ENCODE peak calls at places on chromosomes 13 and 19, in ten cellular contexts. Z is A549, J is A673, P is PC-3, Q is GM13977, N is fibroblast of lung, U is epithelial cell of esophagus, I is left lung, T is RWPE1, A is heart left ventricle. D is an unnamed sample.

GRCh38 chr19:46030861-46031550 is 8.2 kb upstream of the PGLYRP1 start:
- DNase-seq in I (no peak), Z (no peak), N (no peak), J (no peak), T (no peak), A (no peak), Q (no peak), U (no peak), P (no peak), D (no peak)

GRCh38 chr19:29798783-29799182 is 13.0 kb upstream of the CCNE1 start:
- DNase-seq in Q (no peak), I (no peak), Z (no peak), U (peak), A (no peak), P (no peak), T (no peak), N (peak), J (no peak), D (no peak)

GRCh38 chr13:114005206-114005720 is 31.4 kb upstream of the C13orf46 start:
- DNase-seq in T (no peak), N (no peak), J (no peak), I (no peak), P (no peak), U (no peak), Z (no peak), Q (no peak), A (peak), D (no peak)

GRCh38 chr13:106612688-106613087 is 44.8 kb upstream of the ARGLU1 start:
- DNase-seq in J (peak), A (no peak), T (no peak), P (no peak), Q (no peak), N (no peak), Z (no peak), U (peak), I (no peak), D (no peak)

GRCh38 chr13:101416181-101417042 is at the start of gene NALCN:
- DNase-seq in U (peak), T (peak), Q (peak), J (peak), P (peak), N (peak), A (peak), I (no peak), Z (peak), D (peak)

GRCh38 chr19:33604651-33605050 is 17.1 kb upstream of the CHST8 start:
- DNase-seq in J (no peak), Q (no peak), U (no peak), I (no peak), Z (no peak), T (no peak), A (no peak), N (no peak), P (no peak), D (no peak)

GRCh38 chr19:58001895-58002369 is 688 bp downstream of the ZNF606 start:
- DNase-seq in Z (no peak), I (no peak), N (peak), U (peak), A (no peak), J (peak), T (peak), Q (peak), P (no peak), D (no peak)

GRCh38 chr13:21075303-21076264 is 14.2 kb upstream of the LATS2 start:
- DNase-seq in Q (peak), J (no peak), I (no peak), T (no peak), Z (no peak), P (no peak), U (peak), A (peak), N (peak), D (peak)

GRCh38 chr13:30401347-30401746 is 20.9 kb upstream of the UBE2L5 start:
- DNase-seq in Q (no peak), J (no peak), A (no peak), I (no peak), U (no peak), P (no peak), Z (no peak), N (no peak), T (no peak), D (no peak)

GRCh38 chr19:55115446-55116065 is 1.9 kb downstream of the PPP1R12C start:
- DNase-seq in Z (no peak), J (no peak), P (no peak), Q (no peak), I (no peak), T (no peak), U (no peak), A (no peak), N (peak), D (no peak)

GRCh38 chr13:41411536-41411935 is 45.8 kb upstream of the RGCC start:
- DNase-seq in A (no peak), U (peak), T (peak), P (peak), N (peak), Z (peak), Q (no peak), I (no peak), J (peak), D (no peak)

GRCh38 chr19:7230826-7231225 is 63.4 kb downstream of the INSR start:
- DNase-seq in P (no peak), Z (no peak), A (peak), U (no peak), J (no peak), T (no peak), N (no peak), I (no peak), Q (no peak), D (no peak)

GRCh38 chr13:59744747-59745394 is 418.9 kb downstream of the DIAPH3 start:
- DNase-seq in T (no peak), P (no peak), Q (no peak), Z (no peak), J (no peak), A (no peak), I (no peak), N (no peak), U (no peak), D (no peak)

GRCh38 chr13:45482571-45483173 is 17.9 kb downstream of the COG3 start:
- DNase-seq in N (peak), I (no peak), T (peak), U (peak), J (peak), P (peak), Z (no peak), A (no peak), Q (no peak), D (no peak)

GRCh38 chr13:41919031-41919740 is 41.7 kb downstream of the VWA8 start:
- DNase-seq in J (no peak), U (no peak), A (no peak), I (no peak), N (no peak), T (no peak), P (no peak), Z (no peak), Q (no peak), D (no peak)

GRCh38 chr19:49393871-49394270 is 5.8 kb downstream of the KASH5 start:
- DNase-seq in U (no peak), I (no peak), T (no peak), P (no peak), A (no peak), J (no peak), Z (no peak), Q (no peak), N (no peak), D (no peak)

GRCh38 chr19:30742981-30743380 is 370.8 kb downstream of the ZNF536 start:
- DNase-seq in P (no peak), Z (no peak), J (no peak), N (no peak), I (no peak), Q (no peak), U (no peak), T (no peak), A (no peak), D (peak)

GRCh38 chr13:96238861-96239260 is 149.0 kb downstream of the HS6ST3 start:
- DNase-seq in I (no peak), J (no peak), U (peak), P (peak), Z (no peak), A (no peak), N (peak), Q (no peak), T (no peak), D (no peak)

GRCh38 chr13:87671031-87671823 is at the start of gene SLITRK5:
- DNase-seq in T (peak), N (peak), Q (peak), I (peak), J (peak), A (peak), P (peak), U (peak), Z (peak), D (peak)

GRCh38 chr19:10998045-10998533 is 37.3 kb downstream of the SMARCA4 start:
- DNase-seq in Q (no peak), T (no peak), P (peak), U (no peak), I (no peak), A (no peak), N (peak), Z (no peak), J (no peak), D (no peak)

GRCh38 chr13:39451860-39452301 is 151.1 kb downstream of the LHFPL6 start:
- DNase-seq in P (no peak), J (peak), N (peak), U (no peak), T (no peak), A (peak), Z (no peak), I (no peak), Q (no peak), D (no peak)

GRCh38 chr13:47890146-47890814 is 110.8 kb downstream of the SUCLA2 start:
- DNase-seq in P (no peak), N (no peak), U (no peak), Z (no peak), Q (no peak), I (no peak), T (no peak), A (no peak), J (no peak), D (no peak)

GRCh38 chr19:46480409-46480808 is 9.0 kb upstream of the PNMA8A start:
- DNase-seq in T (no peak), A (no peak), Q (no peak), U (no peak), N (peak), Z (no peak), I (no peak), P (no peak), J (no peak), D (no peak)

DNA sequence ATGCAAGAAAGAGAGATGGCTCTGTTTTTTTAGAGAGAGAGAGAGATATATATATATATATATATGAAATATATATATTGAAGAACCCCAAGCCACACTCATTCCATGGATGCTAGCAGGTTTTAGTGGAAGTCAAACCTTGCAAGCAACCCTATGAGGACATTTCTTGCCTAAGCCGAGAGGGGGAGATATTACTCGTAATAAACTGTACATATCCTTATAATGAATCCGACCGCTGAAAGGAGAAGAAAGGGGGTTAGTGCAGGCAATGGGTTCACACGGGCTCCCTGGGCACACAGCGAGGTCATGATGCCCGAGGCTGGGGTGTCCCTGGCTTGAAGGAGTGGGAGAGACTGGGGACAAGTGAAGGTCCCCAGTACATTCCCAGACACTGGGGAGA is 78.3 kb downstream of the IER2 start:
- DNase-seq in J (peak), Z (peak), U (no peak), P (peak), A (no peak), Q (no peak), I (no peak), N (no peak), T (no peak), D (no peak)
- TF ChIP-seq CTCF in J (peak), Z (no peak), U (no peak), P (peak), A (no peak), Q (no peak), I (no peak), N (no peak), T (no peak), D (no peak)

GRCh38 chr19:40445006-40445312 is 824 bp upstream of the SERTAD3 start:
- DNase-seq in N (no peak), Z (no peak), A (no peak), T (no peak), Q (no peak), U (no peak), J (no peak), P (no peak), I (no peak), D (no peak)
- TF ChIP-seq CTCF in N (no peak), Z (no peak), A (no peak), T (no peak), Q (no peak), U (no peak), J (no peak), P (no peak), I (no peak), D (peak)

DNA sequence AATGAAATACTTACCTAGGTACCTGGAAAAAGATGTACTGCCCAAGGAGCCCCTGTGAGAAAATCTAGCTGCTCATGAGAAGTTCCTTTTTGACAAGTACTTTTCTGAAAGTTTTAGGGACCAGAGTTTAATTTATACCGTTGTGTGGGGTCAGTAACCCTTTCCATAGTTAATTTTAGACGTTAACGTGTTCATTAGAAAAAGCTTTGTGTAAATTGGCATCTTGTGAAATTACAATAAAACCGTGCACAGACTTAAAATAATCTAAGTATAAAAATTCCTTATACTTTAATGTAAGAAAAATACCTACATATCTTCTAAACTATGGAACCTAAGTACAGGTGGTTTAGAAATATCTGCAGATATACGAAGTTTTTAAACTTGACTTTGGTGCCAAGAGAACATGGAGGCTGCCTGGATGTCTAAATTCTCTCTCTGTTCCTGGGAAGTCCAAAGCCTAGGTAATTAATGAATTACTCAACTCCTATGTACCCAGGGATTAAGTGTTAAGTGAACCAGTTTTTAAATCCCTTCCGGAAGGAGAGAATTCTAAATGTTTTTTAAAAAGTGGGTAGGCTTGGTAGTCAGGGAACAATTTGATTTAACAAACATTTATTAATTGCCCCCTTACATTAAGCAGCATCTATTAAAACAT is 50.2 kb upstream of the PDX1 start:
- DNase-seq in N (no peak), P (no peak), Z (no peak), I (no peak), J (no peak), A (no peak), U (no peak), Q (no peak), T (no peak), D (no peak)
- TF ChIP-seq CTCF in N (no peak), P (no peak), Z (peak), I (peak), J (peak), A (no peak), U (no peak), Q (no peak), T (peak), D (peak)

GRCh38 chr13:23510979-23511735 is 59.1 kb upstream of the TNFRSF19 start:
- DNase-seq in A (no peak), Z (peak), T (no peak), Q (peak), N (peak), J (peak), I (no peak), U (peak), P (peak), D (no peak)
- TF ChIP-seq CTCF in A (peak), Z (peak), T (no peak), Q (peak), N (no peak), J (peak), I (no peak), U (peak), P (peak), D (peak)

GRCh38 chr19:31883299-31883990 is 462.0 kb upstream of the ZNF507 start:
- DNase-seq in A (no peak), N (no peak), T (no peak), P (no peak), Z (no peak), I (no peak), J (no peak), U (no peak), Q (no peak), D (no peak)

GRCh38 chr19:31882709-31883108 is 462.7 kb upstream of the ZNF507 start:
- DNase-seq in I (no peak), J (no peak), Q (no peak), U (no peak), N (no peak), A (no peak), P (no peak), Z (no peak), T (no peak), D (no peak)

GRCh38 chr19:31890230-31890629 is 455.2 kb upstream of the ZNF507 start:
- DNase-seq in T (no peak), U (no peak), P (no peak), Q (no peak), N (no peak), A (no peak), Z (no peak), I (no peak), J (no peak), D (no peak)

GRCh38 chr19:31881988-31882387 is 463.4 kb upstream of the ZNF507 start:
- DNase-seq in I (no peak), T (no peak), A (no peak), P (no peak), U (no peak), Q (no peak), J (no peak), Z (no peak), N (no peak), D (no peak)

DNA sequence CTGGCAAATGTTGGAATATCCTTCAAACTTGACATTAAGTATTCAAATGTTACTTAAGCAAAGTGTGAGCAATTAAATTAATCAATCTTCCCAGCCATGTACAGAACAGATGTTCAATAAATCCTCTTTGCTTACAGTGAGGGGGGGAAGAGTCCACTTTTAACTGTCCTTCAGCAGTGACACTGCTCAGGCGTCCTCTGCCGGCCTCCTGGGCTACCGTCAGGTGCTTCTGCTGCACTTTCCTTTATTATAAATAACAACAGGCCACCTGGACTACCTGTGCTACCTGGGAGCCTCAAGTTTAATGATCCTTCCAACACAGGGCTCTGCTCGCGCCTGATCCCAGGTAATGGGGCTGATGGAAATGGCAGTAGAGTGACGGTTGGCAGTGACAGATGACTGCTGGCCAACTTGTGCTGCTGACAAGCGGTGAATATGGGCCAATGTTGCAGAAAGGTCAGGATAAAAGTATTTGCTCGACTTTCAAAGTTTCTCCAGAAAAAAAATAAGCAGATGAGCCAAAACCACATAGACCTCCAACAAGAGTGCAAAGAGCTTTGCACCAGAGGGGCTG is 460.0 kb upstream of the ZNF507 start:
- DNase-seq in I (no peak), J (no peak), U (no peak), Q (no peak), A (no peak), Z (no peak), T (no peak), N (no peak), P (no peak), D (no peak)
- TF ChIP-seq CTCF in I (no peak), J (no peak), U (no peak), Q (no peak), A (no peak), Z (no peak), T (no peak), N (no peak), P (no peak), D (no peak)

GRCh38 chr19:17005000-17005399 is 21.6 kb downstream of the CPAMD8 start:
- DNase-seq in N (no peak), I (no peak), J (no peak), T (no peak), Q (no peak), P (no peak), U (no peak), Z (no peak), A (peak), D (no peak)

GRCh38 chr19:17004386-17004785 is 22.2 kb downstream of the CPAMD8 start:
- DNase-seq in U (no peak), N (no peak), Q (no peak), J (no peak), I (no peak), T (no peak), Z (no peak), A (peak), P (no peak), D (no peak)

GRCh38 chr19:17001603-17002183 is 24.9 kb downstream of the CPAMD8 start:
- DNase-seq in N (no peak), Z (no peak), J (no peak), I (no peak), P (no peak), U (no peak), A (peak), T (no peak), Q (peak), D (no peak)

GRCh38 chr19:17002455-17002854 is 24.2 kb downstream of the CPAMD8 start:
- DNase-seq in A (peak), T (no peak), Z (no peak), N (no peak), I (no peak), P (no peak), Q (no peak), U (no peak), J (no peak), D (no peak)

DNA sequence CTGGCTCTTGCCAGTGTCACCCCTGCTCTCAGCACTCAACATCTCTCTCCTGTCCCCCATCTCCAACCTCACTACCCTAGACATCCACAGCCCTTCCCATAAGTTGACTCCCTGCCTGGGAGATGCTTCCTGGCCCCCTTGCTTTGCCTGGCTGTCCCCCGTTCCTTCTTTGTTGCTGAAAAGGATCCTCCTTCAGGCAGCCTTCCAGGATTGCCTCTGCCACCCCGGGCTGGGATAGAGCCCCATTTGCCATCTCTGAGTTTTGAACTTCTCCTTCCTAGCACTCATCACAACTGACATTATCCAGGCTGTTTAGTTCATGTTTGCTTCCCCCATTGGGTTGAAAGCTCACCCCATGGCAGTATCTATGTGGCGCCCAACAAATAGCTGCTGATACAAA is 20.0 kb downstream of the CPAMD8 start:
- DNase-seq in N (no peak), T (no peak), Q (no peak), P (no peak), Z (no peak), I (no peak), A (no peak), U (no peak), J (no peak), D (no peak)
- TF ChIP-seq CTCF in N (no peak), T (no peak), Q (no peak), P (no peak), Z (no peak), I (no peak), A (no peak), U (no peak), J (no peak), D (no peak)